ENCODE peak calls at places on chromosomes 5 and 9, in four cellular contexts. O is HepG2, S is H1, U is A549. A is an unnamed sample.

GRCh38 chr5:72046106-72046505 is 61.2 kb upstream of the MAP1B start:
- DNase-seq in S (no peak), O (no peak), U (no peak), A (no peak)

GRCh38 chr9:88291853-88292252 is 96.4 kb upstream of the SPIN1 start:
- DNase-seq in O (no peak), U (no peak), S (no peak), A (peak; percentile 32)

GRCh38 chr5:81171769-81172168 is 61.4 kb upstream of the CKMT2 start:
- DNase-seq in O (no peak), U (no peak), S (no peak), A (no peak)

GRCh38 chr9:69168709-69169217 is 5.3 kb upstream of the TJP2 start:
- DNase-seq in O (peak; percentile 59), S (peak; percentile 61), U (no peak), A (peak; percentile 58)

GRCh38 chr9:106980551-106981101 is 117.7 kb downstream of the ZNF462 start:
- DNase-seq in U (no peak), S (no peak), O (no peak), A (no peak)

GRCh38 chr9:93011114-93011513 is 47.4 kb upstream of the SUSD3 start:
- DNase-seq in S (no peak), O (no peak), U (no peak), A (no peak)

GRCh38 chr9:104831681-104832080 is 67.8 kb downstream of the NIPSNAP3B start:
- DNase-seq in U (no peak), S (no peak), O (no peak), A (no peak)

GRCh38 chr5:4226565-4226964 is 630.9 kb downstream of the IRX1 start:
- DNase-seq in U (no peak), O (no peak), S (no peak), A (no peak)

GRCh38 chr9:5375091-5375490 is 35.4 kb upstream of the RLN1 start:
- DNase-seq in S (no peak), O (no peak), U (no peak), A (no peak)

GRCh38 chr5:141223112-141223783 is at the start of gene PCDHB14:
- DNase-seq in U (no peak), O (peak; percentile 45), S (no peak), A (peak; percentile 30)

GRCh38 chr5:11164456-11165286 is 403.6 kb upstream of the DAP start:
- DNase-seq in O (no peak), S (no peak), U (no peak), A (no peak)

DNA sequence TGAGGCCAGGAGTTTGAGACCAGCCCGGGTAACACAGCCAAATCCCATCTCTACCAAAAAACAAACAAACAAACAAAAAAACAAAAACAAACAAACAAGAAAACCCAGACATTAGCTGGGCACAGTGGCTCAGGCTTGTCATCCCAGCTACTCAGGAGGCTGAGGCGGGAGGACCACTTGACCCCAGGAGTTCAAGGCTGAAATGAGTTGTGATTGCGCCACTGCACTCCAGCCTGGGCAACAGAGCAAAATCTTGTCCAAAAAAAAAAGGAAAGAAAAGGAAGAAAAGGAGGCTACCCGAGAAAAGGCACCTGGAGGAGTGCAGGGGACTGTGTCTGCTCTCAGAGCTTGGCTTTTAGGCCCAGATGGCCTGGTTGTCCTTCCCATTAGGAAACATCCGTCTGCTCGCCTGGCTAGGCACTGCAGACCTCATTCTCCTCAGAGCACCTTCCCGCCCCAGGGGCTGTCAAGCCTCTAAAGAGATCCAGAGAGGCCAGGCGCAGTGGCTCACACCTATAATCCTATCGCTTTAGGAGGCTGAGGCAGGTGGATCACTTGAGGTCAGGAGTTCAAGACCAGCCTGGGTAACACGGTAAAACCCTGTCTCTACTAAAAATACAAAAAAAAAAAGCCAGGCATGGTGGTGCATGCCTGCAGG is 185.3 kb upstream of the IER5L start:
- DNase-seq in O (no peak), S (no peak), U (no peak), A (no peak)
- TF ChIP-seq RNF2 in O (no peak), S (no peak), U (no peak), A (no peak)

GRCh38 chr5:115132465-115132864 is 37.2 kb downstream of the TRIM36 start:
- DNase-seq in O (no peak), S (no peak), U (no peak), A (no peak)
- TF ChIP-seq RNF2 in O (no peak), S (no peak), U (no peak), A (no peak)

GRCh38 chr5:168123853-168124528 is 167.5 kb upstream of the WWC1 start:
- DNase-seq in U (no peak), S (no peak), O (no peak), A (no peak)
- TF ChIP-seq RNF2 in U (no peak), S (no peak), O (no peak), A (no peak)

DNA sequence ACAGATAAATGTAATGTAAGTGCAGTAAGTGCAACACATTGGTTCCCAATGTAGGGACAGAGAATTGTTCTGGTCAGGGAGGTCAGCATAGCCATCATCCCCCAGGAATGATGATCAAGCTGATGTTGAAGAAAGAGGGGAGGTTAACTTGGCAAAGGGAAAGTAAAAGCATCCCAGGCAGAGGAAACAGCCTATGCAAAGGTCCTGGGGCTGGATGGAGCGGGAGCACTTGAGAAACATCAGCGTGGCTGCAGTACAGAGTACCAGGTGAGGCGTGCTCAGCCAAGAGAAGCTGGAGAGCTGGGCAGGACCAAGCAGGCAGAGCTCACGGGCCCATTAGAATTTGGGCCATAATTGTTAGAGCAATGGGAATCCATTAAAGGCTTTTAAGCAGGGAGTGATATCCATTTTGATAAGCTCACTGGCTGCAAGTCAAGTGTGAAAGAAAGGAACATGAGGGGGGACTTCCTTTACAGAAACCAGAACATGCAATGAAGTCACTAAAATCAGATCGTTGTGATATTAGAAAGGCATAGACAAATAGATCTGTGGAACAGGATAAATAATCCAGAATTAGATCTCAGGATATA is 50.1 kb upstream of the HAND1 start:
- DNase-seq in U (no peak), S (no peak), O (no peak), A (no peak)
- TF ChIP-seq RNF2 in U (no peak), S (no peak), O (no peak), A (no peak)

GRCh38 chr9:108225371-108225905 is 630.3 kb downstream of the ACTL7B start:
- DNase-seq in O (no peak), S (no peak), U (no peak), A (no peak)
- TF ChIP-seq RNF2 in O (no peak), S (no peak), U (no peak), A (no peak)

DNA sequence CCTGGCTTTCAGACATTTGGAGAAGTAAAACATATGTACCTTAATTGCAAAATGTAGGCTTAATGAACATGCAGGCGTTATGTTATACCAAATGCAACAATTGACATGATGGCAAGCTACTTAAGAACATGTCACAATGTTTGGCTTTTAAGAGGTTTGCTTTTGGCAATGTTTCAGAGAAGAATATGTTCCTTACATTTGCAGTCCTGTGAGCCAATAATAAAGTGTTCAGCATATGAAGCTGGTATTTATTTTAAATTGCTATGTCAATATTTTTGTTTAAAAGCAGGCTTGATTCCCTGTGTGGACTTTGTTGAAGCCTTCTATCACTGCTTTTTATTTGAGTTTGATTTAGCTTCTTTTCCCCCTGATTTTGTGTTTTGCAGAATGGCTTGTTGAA is 111.7 kb upstream of the NUDT12 start:
- DNase-seq in O (no peak), U (no peak), S (no peak), A (no peak)
- TF ChIP-seq RNF2 in O (no peak), U (no peak), S (no peak), A (no peak)

A was measured in K562.